ENCODE peak calls at places on chromosomes 3 and 15, in five cellular contexts. O, F, Z, U and C are unnamed samples.

GRCh38 chr3:15499536-15499935 is 22.0 kb downstream of the COLQ start:
- DNase-seq in O (no peak), F (no peak), Z (no peak), U (no peak), C (no peak)

GRCh38 chr15:77983708-77984445 is 93.6 kb downstream of the TBC1D2B start:
- DNase-seq in O (no peak), F (no peak), Z (no peak), U (no peak), C (no peak)

GRCh38 chr3:47443611-47443995 is 32.1 kb downstream of the SCAP start:
- DNase-seq in O (no peak), F (peak), Z (no peak), U (no peak), C (no peak)

GRCh38 chr3:159229161-159229560 is 427.3 kb downstream of the MFSD1 start:
- DNase-seq in O (no peak), F (no peak), Z (no peak), U (no peak), C (no peak)

GRCh38 chr15:89430530-89431341 is 65.6 kb downstream of the RHCG start:
- DNase-seq in O (peak), F (peak), Z (peak), U (peak), C (peak)

GRCh38 chr3:57942872-57943283 is 65.3 kb upstream of the FLNB start:
- DNase-seq in O (no peak), F (peak), Z (no peak), U (no peak), C (no peak)

GRCh38 chr3:186427627-186428026 is 65.6 kb upstream of the DGKG start:
- DNase-seq in O (no peak), F (no peak), Z (no peak), U (no peak), C (no peak)

GRCh38 chr3:52452570-52453221 is 1.1 kb downstream of the TNNC1 start:
- DNase-seq in O (no peak), F (no peak), Z (no peak), U (no peak), C (no peak)

GRCh38 chr3:81927811-81928210 is 166.4 kb upstream of the GBE1 start:
- DNase-seq in O (no peak), F (no peak), Z (no peak), U (no peak), C (no peak)

GRCh38 chr3:11718582-11719405 is 75.1 kb upstream of the VGLL4 start:
- DNase-seq in O (peak), F (peak), Z (no peak), U (peak), C (no peak)

GRCh38 chr15:90711418-90711824 is 5.7 kb upstream of the BLM start:
- DNase-seq in O (no peak), F (no peak), Z (no peak), U (no peak), C (no peak)

GRCh38 chr3:156668073-156668763 is 6.2 kb upstream of the TIPARP start:
- DNase-seq in O (no peak), F (peak), Z (no peak), U (no peak), C (no peak)

GRCh38 chr3:11559816-11560633 is 83.7 kb downstream of the VGLL4 start:
- DNase-seq in O (no peak), F (no peak), Z (no peak), U (no peak), C (no peak)

GRCh38 chr15:63893866-63894661 is 60.3 kb upstream of the HERC1 start:
- DNase-seq in O (no peak), F (no peak), Z (no peak), U (no peak), C (no peak)

GRCh38 chr3:11060500-11061251 is 68.1 kb downstream of the SLC6A1 start:
- DNase-seq in O (peak), F (peak), Z (no peak), U (peak), C (peak)

GRCh38 chr15:66400351-66400774 is 13.7 kb downstream of the MAP2K1 start:
- DNase-seq in O (no peak), F (no peak), Z (no peak), U (no peak), C (no peak)

GRCh38 chr3:132255041-132255745 is 62.0 kb upstream of the ACP3 start:
- DNase-seq in O (no peak), F (no peak), Z (no peak), U (no peak), C (no peak)

GRCh38 chr3:119304201-119304713 is 10.1 kb downstream of the ARHGAP31 start:
- DNase-seq in O (no peak), F (no peak), Z (no peak), U (no peak), C (no peak)

GRCh38 chr3:110589381-110589780 is 482.2 kb upstream of the NECTIN3 start:
- DNase-seq in O (no peak), F (no peak), Z (no peak), U (no peak), C (no peak)

GRCh38 chr15:101062063-101062462 is 142.9 kb downstream of the LRRK1 start:
- DNase-seq in O (no peak), F (no peak), Z (no peak), U (no peak), C (no peak)